ENCODE peak calls at places on chromosomes 5 and 9, in six cellular contexts. B, P, Y, L, J and H are unnamed samples.

GRCh38 chr9:8685846-8686245 is 886.3 kb upstream of the DMAC1 start:
- ATAC-seq in P (no peak), L (no peak), Y (no peak), B (no peak), J (no peak), H (no peak)

GRCh38 chr9:4259489-4259888 is 40.4 kb downstream of the GLIS3 start:
- ATAC-seq in J (no peak), P (no peak), L (no peak), B (no peak), Y (no peak), H (no peak)

GRCh38 chr9:89639367-89639795 is 34.6 kb downstream of the GADD45G start:
- ATAC-seq in B (no peak), P (peak; percentile 43), Y (no peak), J (no peak), L (no peak), H (peak; percentile 86)

GRCh38 chr5:179755022-179755421 is 22.4 kb downstream of the MAML1 start:
- ATAC-seq in L (peak; percentile 62), P (no peak), Y (peak; percentile 40), J (peak; percentile 54), B (no peak), H (no peak)

GRCh38 chr9:33175633-33176325 is 8.6 kb upstream of the B4GALT1 start:
- ATAC-seq in J (no peak), B (no peak), L (no peak), Y (no peak), P (no peak), H (no peak)

GRCh38 chr5:17269201-17269600 is 51.8 kb downstream of the BASP1 start:
- ATAC-seq in B (peak; percentile 23), J (no peak), L (no peak), P (no peak), Y (no peak), H (no peak)

GRCh38 chr9:105114318-105114717 is 130.1 kb upstream of the SLC44A1 start:
- ATAC-seq in Y (no peak), J (peak; percentile 43), P (no peak), L (no peak), B (no peak), H (no peak)

GRCh38 chr5:127442085-127442484 is 75.4 kb upstream of the PRRC1 start:
- ATAC-seq in B (no peak), P (no peak), Y (no peak), L (no peak), J (no peak), H (no peak)

GRCh38 chr5:109907189-109907588 is 217.5 kb downstream of the MAN2A1 start:
- ATAC-seq in L (no peak), J (no peak), B (no peak), P (no peak), Y (no peak), H (no peak)

GRCh38 chr9:90457386-90458080 is 185.1 kb downstream of the DIRAS2 start:
- ATAC-seq in J (no peak), B (peak; percentile 31), L (no peak), Y (no peak), P (no peak), H (no peak)

GRCh38 chr5:58496488-58496887 is 5.3 kb downstream of the GAPT start:
- ATAC-seq in Y (no peak), J (no peak), L (no peak), B (no peak), P (no peak), H (no peak)
- TF ChIP-seq CTCF in Y (peak; percentile 15), J (no peak), L (no peak), B (peak; percentile 15), P (peak; percentile 21), H (no peak)

GRCh38 chr5:32790411-32790951 is 79.4 kb downstream of the NPR3 start:
- ATAC-seq in P (no peak), J (no peak), Y (no peak), B (no peak), L (no peak), H (no peak)

GRCh38 chr5:32791536-32792240 is 80.6 kb downstream of the NPR3 start:
- ATAC-seq in B (no peak), Y (no peak), J (no peak), L (no peak), P (no peak), H (no peak)

DNA sequence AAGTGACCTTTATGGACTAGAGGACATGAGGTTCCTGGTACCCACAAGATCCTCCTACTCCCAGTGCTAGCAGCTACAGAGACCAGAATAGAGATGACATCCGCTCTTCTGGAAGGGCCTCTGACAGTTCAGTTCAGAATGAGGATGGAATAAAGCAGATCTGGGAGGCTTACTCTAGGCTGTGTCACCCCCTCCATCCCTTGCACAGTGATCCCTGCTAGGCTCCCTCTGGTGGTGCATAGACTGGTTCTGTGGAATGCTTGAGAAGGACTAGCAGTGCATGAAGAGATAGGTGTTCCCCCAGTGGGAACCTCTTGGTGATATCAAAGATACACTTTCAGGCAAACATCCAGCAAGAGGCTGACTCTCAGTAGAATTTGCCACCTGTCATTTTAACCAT is 83.0 kb downstream of the NPR3 start:
- ATAC-seq in J (no peak), Y (peak; percentile 87), L (no peak), P (peak; percentile 35), B (peak; percentile 79), H (no peak)
- TF ChIP-seq CTCF in J (no peak), Y (peak; percentile 10), L (no peak), P (no peak), B (peak; percentile 52), H (no peak)

GRCh38 chr5:53111139-53111538 is 1.6 kb upstream of the MOCS2 start:
- ATAC-seq in B (no peak), P (no peak), L (no peak), J (no peak), Y (no peak), H (no peak)

GRCh38 chr5:53113947-53114346 is 4.4 kb upstream of the MOCS2 start:
- ATAC-seq in J (no peak), B (no peak), L (no peak), Y (no peak), P (no peak), H (no peak)

GRCh38 chr5:53116597-53116996 is 7.0 kb upstream of the MOCS2 start:
- ATAC-seq in B (no peak), J (no peak), P (no peak), Y (no peak), L (no peak), H (no peak)

GRCh38 chr5:53112909-53113308 is 3.4 kb upstream of the MOCS2 start:
- ATAC-seq in J (no peak), Y (no peak), L (no peak), B (no peak), P (no peak), H (no peak)

DNA sequence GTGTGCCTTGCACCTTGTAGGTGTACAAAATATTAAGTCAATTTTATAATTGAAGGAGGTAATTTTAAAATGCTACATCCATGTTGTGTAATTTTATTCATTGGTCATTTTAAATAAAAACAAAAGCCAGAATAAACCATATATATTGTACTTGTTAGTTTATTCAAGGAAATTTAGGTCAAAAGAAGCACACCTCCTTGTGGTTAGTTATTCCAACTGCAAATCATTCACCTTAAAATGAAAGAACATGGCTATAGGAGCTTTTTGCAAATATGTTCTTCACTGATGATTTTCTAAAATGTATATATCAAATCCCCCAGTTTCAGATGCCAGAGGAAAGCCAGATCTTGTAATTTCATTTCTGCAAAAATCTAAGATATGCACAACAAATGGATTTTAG is 5.4 kb upstream of the MOCS2 start:
- ATAC-seq in B (no peak), J (no peak), L (no peak), P (no peak), Y (peak; percentile 43), H (no peak)
- TF ChIP-seq CTCF in B (peak; percentile 57), J (peak; percentile 23), L (no peak), P (no peak), Y (peak; percentile 32), H (no peak)

GRCh38 chr5:94154672-94155071 is 413.3 kb upstream of the POU5F2 start:
- ATAC-seq in J (no peak), B (peak; percentile 27), P (no peak), Y (peak; percentile 51), L (no peak), H (no peak)

GRCh38 chr5:94157704-94158608 is 416.6 kb upstream of the POU5F2 start:
- ATAC-seq in L (no peak), B (no peak), J (no peak), P (no peak), Y (no peak), H (no peak)

GRCh38 chr5:94153736-94154450 is 412.5 kb upstream of the POU5F2 start:
- ATAC-seq in L (no peak), J (no peak), B (no peak), P (peak; percentile 55), Y (no peak), H (no peak)

DNA sequence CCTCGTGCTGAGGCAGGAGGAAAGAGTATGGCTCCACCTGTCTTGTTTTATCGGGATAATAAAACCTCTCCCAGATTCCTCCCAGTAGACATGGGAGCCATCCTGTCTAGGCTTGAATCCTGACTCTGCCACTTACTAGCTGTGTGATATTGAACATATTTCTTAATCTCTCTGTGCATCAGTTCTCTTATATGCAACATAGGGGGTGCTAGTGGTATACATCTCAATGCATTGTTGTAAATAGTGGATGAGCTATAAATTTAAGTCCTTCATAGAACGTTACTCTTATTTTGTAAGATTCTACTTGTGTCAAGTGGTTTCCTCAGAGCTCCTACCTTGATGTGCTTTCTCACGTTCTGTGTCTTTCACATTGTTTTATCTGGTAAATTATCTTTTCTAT is 417.7 kb upstream of the POU5F2 start:
- ATAC-seq in J (no peak), L (no peak), B (no peak), P (no peak), Y (no peak), H (no peak)
- TF ChIP-seq CTCF in J (no peak), L (no peak), B (peak; percentile 14), P (no peak), Y (no peak), H (no peak)